ENCODE peak calls at places on chromosome 21, in four cellular contexts. P is fibroblast of mammary gland, G is AG04449, W is body of pancreas. M is an unnamed sample.

GRCh38 chr21:17818158-17819113 is 720 bp downstream of the C21orf91 start:
- DNase-seq in P (peak), W (peak), G (no peak), M (peak)

GRCh38 chr21:26756491-26757159 is 88.6 kb downstream of the ADAMTS1 start:
- DNase-seq in G (peak), W (no peak), P (peak), M (peak)

GRCh38 chr21:14773777-14774345 is 227.7 kb upstream of the SAMSN1 start:
- DNase-seq in G (no peak), P (peak), W (peak), M (peak)

GRCh38 chr21:44006017-44006624 is 6.0 kb upstream of the TRAPPC10 start:
- DNase-seq in W (no peak), G (peak), P (peak), M (peak)

GRCh38 chr21:14753466-14754258 is 207.5 kb upstream of the SAMSN1 start:
- DNase-seq in P (no peak), W (peak), G (no peak), M (no peak)

GRCh38 chr21:39156024-39156423 is 27.2 kb downstream of the PSMG1 start:
- DNase-seq in G (no peak), W (no peak), P (no peak), M (no peak)

GRCh38 chr21:28832013-28832714 is 160.5 kb downstream of the LTN1 start:
- DNase-seq in P (peak), W (no peak), G (no peak), M (peak)

GRCh38 chr21:35072960-35073359 is 23.9 kb upstream of the RUNX1 start:
- DNase-seq in W (no peak), G (no peak), P (no peak), M (peak)

GRCh38 chr21:34846601-34847112 is 177.9 kb downstream of the CLIC6 start:
- DNase-seq in W (no peak), G (no peak), P (peak), M (peak)

GRCh38 chr21:42581676-42582371 is 68.2 kb downstream of the SLC37A1 start:
- DNase-seq in G (no peak), P (no peak), W (no peak), M (no peak)

DNA sequence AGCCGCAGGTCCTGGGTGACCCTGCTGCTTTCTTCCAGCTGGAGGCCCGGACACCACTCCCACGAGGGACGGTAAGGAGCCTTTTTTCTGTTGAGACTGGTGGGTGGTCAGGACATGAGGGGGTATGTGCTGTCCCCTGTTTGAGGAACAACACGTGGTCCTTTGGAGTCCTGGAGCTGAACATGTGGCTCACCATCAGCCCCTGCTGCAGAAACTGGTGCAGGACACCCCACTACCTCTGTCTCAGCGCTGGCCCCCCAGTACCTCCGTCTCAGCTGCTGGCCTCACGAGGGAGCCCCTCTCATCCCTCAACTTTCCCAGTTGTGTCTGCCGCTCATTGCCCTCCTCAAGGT is 34.7 kb downstream of the SLC19A1 start:
- DNase-seq in G (no peak), W (no peak), P (no peak), M (no peak)
- TF ChIP-seq CTCF in G (no peak), W (no peak), P (no peak), M (no peak)

GRCh38 chr21:36092676-36093075 is 22.9 kb downstream of the CBR1 start:
- DNase-seq in P (no peak), W (no peak), G (no peak), M (no peak)

GRCh38 chr21:36096398-36097290 is 26.8 kb downstream of the CBR1 start:
- DNase-seq in W (no peak), G (no peak), P (no peak), M (no peak)

GRCh38 chr21:36097427-36098230 is 27.8 kb downstream of the CBR1 start:
- DNase-seq in G (no peak), P (no peak), W (no peak), M (peak)

GRCh38 chr21:36089946-36090345 is 20.1 kb downstream of the CBR1 start:
- DNase-seq in P (no peak), G (no peak), W (no peak), M (no peak)

GRCh38 chr21:36093512-36093911 is 23.7 kb downstream of the CBR1 start:
- DNase-seq in P (no peak), W (no peak), G (no peak), M (no peak)
- H3K4me3 ChIP-seq in P (no peak), W (no peak), G (no peak), M (no peak)

GRCh38 chr21:46596201-46596600 is 8.7 kb downstream of the S100B start:
- DNase-seq in G (no peak), W (no peak), P (no peak), M (no peak)

GRCh38 chr21:46599251-46599572 is 5.7 kb downstream of the S100B start:
- DNase-seq in W (no peak), P (peak), G (peak), M (peak)

GRCh38 chr21:46597031-46597430 is 7.9 kb downstream of the S100B start:
- DNase-seq in W (no peak), G (no peak), P (no peak), M (no peak)

GRCh38 chr21:46598563-46599250 is 6.2 kb downstream of the S100B start:
- DNase-seq in P (no peak), W (no peak), G (no peak), M (no peak)

DNA sequence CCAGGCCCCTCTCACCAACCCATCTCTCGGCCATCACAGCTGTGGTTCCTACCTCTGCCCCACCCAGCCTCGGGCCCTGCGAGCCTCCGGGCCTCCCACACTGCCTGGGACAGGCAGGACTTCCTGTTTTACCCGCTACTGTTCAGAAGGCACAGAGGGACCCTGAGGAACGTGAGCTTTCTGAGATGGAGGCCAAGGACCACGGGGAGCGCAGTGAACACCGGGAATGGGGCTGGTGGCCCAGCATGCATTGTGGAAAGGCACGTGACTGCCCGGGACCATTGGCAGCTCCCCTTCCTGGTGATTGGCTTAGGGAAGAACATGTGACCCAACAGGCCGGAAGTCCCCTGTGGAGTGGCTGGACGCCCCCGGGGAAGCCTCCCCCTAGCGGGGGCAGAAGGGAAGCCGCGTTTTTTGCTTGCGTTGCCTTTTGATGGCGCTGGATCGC is 7.0 kb downstream of the S100B start:
- DNase-seq in W (no peak), G (no peak), P (no peak), M (no peak)
- TF ChIP-seq CTCF in W (no peak), G (no peak), P (no peak), M (no peak)

DNA sequence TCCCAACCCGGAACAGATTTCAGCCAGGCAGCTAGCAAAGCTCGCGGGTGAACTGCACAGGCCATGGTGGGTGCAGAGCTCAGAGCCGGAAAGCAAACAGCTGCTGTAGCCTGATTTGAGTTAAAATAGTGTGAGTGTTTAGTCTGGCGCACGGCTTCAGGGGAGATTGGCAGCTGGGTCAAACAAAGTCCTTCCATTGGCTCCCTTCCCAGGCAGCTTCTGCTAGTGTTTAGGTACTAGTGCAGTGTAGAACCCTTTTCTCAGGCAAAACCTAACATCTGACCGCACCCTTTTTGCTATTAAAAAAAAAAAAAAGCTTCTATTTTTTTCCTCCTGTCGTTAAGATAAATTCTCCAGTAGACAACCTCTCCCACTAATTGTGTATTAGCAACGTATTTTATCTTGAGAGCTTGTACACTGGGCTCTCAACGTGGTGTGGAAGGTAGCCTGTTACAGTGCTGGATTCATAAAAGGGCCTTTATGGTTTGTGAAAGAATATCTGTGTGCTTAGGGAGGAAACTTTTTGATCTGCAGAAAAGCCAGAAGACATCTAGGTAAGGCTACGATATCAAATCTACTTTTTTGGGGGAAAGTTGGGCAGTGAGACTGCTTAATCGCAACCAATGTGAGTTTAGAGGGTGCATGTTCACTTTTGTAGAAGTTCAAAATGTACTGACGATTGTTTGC is 689.5 kb downstream of the USP25 start:
- DNase-seq in W (peak), P (peak), G (no peak), M (peak)
- H3K4me3 ChIP-seq in W (no peak), P (peak), G (no peak), M (peak)

GRCh38 chr21:15928686-15929085 is 198.9 kb downstream of the USP25 start:
- DNase-seq in G (no peak), W (no peak), P (peak), M (no peak)
- TF ChIP-seq CTCF in G (no peak), W (no peak), P (no peak), M (no peak)